ENCODE peak calls at places on chromosomes 4 and X, in ten cellular contexts. B, Y, D, J, K, M, Q, F, A and S are unnamed samples.

GRCh38 chr4:13647012-13647411 is 19.5 kb upstream of the BOD1L1 start:
- DNase-seq in B (no peak), Y (no peak), D (no peak), J (no peak), K (no peak), M (no peak), Q (no peak), F (peak; percentile 63), A (no peak), S (no peak)

GRCh38 chr4:146245899-146246298 is 31.6 kb downstream of the REELD1 start:
- DNase-seq in B (no peak), Y (no peak), D (no peak), J (no peak), K (no peak), M (no peak), Q (no peak), F (no peak), A (no peak), S (no peak)

GRCh38 chrX:9816094-9816700 is 30.0 kb downstream of the SHROOM2 start:
- DNase-seq in B (no peak), Y (no peak), D (no peak), J (no peak), K (no peak), M (no peak), Q (peak; percentile 83), F (no peak), A (no peak), S (no peak)

GRCh38 chrX:149512225-149512885 is 7.2 kb upstream of the IDS start:
- DNase-seq in B (peak; percentile 11), Y (no peak), D (no peak), J (no peak), K (peak; percentile 35), M (peak; percentile 53), Q (peak; percentile 65), F (peak; percentile 35), A (peak; percentile 15), S (peak; percentile 54)

GRCh38 chr4:110172972-110173371 is 25.4 kb downstream of the ELOVL6 start:
- DNase-seq in B (peak; percentile 87), Y (peak; percentile 31), D (no peak), J (no peak), K (no peak), M (no peak), Q (no peak), F (peak; percentile 35), A (peak; percentile 24), S (no peak)

GRCh38 chrX:148878371-148878770 is 378.0 kb downstream of the AFF2 start:
- DNase-seq in B (no peak), Y (no peak), D (no peak), J (no peak), K (peak; percentile 62), M (no peak), Q (peak; percentile 88), F (no peak), A (no peak), S (no peak)

GRCh38 chr4:42452823-42453222 is 55.5 kb downstream of the SHISA3 start:
- DNase-seq in B (no peak), Y (no peak), D (no peak), J (no peak), K (no peak), M (no peak), Q (no peak), F (no peak), A (no peak), S (no peak)

GRCh38 chr4:40238700-40239548 is 42.1 kb downstream of the RHOH start:
- DNase-seq in B (no peak), Y (no peak), D (no peak), J (no peak), K (no peak), M (no peak), Q (no peak), F (no peak), A (no peak), S (no peak)

GRCh38 chr4:147461161-147461560 is 19.7 kb upstream of the EDNRA start:
- DNase-seq in B (no peak), Y (no peak), D (no peak), J (no peak), K (peak; percentile 83), M (no peak), Q (peak; percentile 85), F (no peak), A (no peak), S (no peak)